ENCODE peak calls at places on chromosomes 13 and 19, in five cellular contexts. G is right atrium auricular region; I is activated CD4-positive, alpha-beta T cell treated with anti-CD3 and anti-CD28 coated beads for 1 hour; E is heart right ventricle; R is RWPE1. O is an unnamed sample.

GRCh38 chr19:41001243-41001971 is 10.3 kb downstream of the CYP2B6 start:
- DNase-seq in I (no peak), R (no peak), G (no peak), E (no peak), O (peak)

GRCh38 chr13:66618702-66619101 is 611.4 kb downstream of the PCDH9 start:
- DNase-seq in E (no peak), R (peak), G (no peak), I (no peak), O (peak)

GRCh38 chr13:84607614-84608013 is 725.3 kb upstream of the SLITRK1 start:
- DNase-seq in G (no peak), I (no peak), E (no peak), R (peak), O (no peak)

GRCh38 chr19:11194657-11195056 is 2.7 kb downstream of the KANK2 start:
- DNase-seq in I (no peak), R (no peak), G (no peak), E (no peak), O (no peak)

GRCh38 chr19:47272448-47273312 is 2.0 kb upstream of the INAFM1 start:
- DNase-seq in I (no peak), R (no peak), E (peak), G (peak), O (peak)

GRCh38 chr13:25095862-25096453 is at the start of gene PABPC3:
- DNase-seq in G (no peak), I (no peak), E (no peak), R (no peak), O (peak)

GRCh38 chr13:30696278-30697176 is 38.8 kb upstream of the ALOX5AP start:
- DNase-seq in R (no peak), G (peak), E (peak), I (no peak), O (no peak)

GRCh38 chr19:45474191-45474940 is 6.6 kb downstream of the FOSB start:
- DNase-seq in E (no peak), I (no peak), R (no peak), G (no peak), O (peak)

GRCh38 chr13:37194428-37194861 is 89.0 kb upstream of the CSNK1A1L start:
- DNase-seq in I (no peak), R (peak), E (no peak), G (no peak), O (no peak)

GRCh38 chr19:19372656-19373416 is 32.6 kb upstream of the GATAD2A start:
- DNase-seq in I (no peak), R (peak), G (peak), E (peak), O (peak)

GRCh38 chr13:74550039-74550438 is 415.8 kb upstream of the KLF12 start:
- DNase-seq in I (no peak), R (no peak), E (no peak), G (no peak), O (peak)

GRCh38 chr19:54294539-54294938 is 13.6 kb upstream of the LILRB2 start:
- DNase-seq in E (no peak), I (no peak), R (no peak), G (no peak), O (no peak)

GRCh38 chr19:29878973-29879654 is 62.9 kb upstream of the URI1 start:
- DNase-seq in G (no peak), E (no peak), I (no peak), R (peak), O (peak)

GRCh38 chr13:73451120-73452029 is 392.6 kb downstream of the KLF5 start:
- DNase-seq in E (no peak), R (no peak), G (no peak), I (no peak), O (no peak)

GRCh38 chr19:38395381-38396127 is 7.1 kb downstream of the SPRED3 start:
- DNase-seq in G (no peak), I (peak), R (no peak), E (no peak), O (no peak)

GRCh38 chr19:2483084-2483483 is 7.2 kb downstream of the GADD45B start:
- DNase-seq in E (no peak), R (no peak), G (no peak), I (no peak), O (no peak)

GRCh38 chr19:19275166-19275565 is 2.1 kb upstream of the TM6SF2 start:
- DNase-seq in E (no peak), I (no peak), R (no peak), G (no peak), O (no peak)

GRCh38 chr19:409515-410242 is 732 bp upstream of the C2CD4C start:
- DNase-seq in E (no peak), G (no peak), I (no peak), R (no peak), O (no peak)

GRCh38 chr13:109389456-109389855 is 396.9 kb downstream of the IRS2 start:
- DNase-seq in R (no peak), I (no peak), E (no peak), G (peak), O (no peak)

GRCh38 chr13:23743269-23743668 is 145.9 kb downstream of the MIPEP start:
- DNase-seq in I (no peak), G (no peak), R (no peak), E (no peak), O (peak)

GRCh38 chr19:50857366-50857765 is 2.7 kb downstream of the KLK3 start:
- DNase-seq in I (no peak), G (no peak), R (no peak), E (no peak), O (no peak)

GRCh38 chr19:22335716-22336115 is 49.5 kb downstream of the ZNF729 start:
- DNase-seq in I (no peak), G (peak), E (no peak), R (no peak), O (no peak)

GRCh38 chr13:47901451-47901850 is 99.6 kb downstream of the SUCLA2 start:
- DNase-seq in G (no peak), I (no peak), E (no peak), R (no peak), O (peak)

GRCh38 chr19:1168877-1169791 is 4.9 kb downstream of the SBNO2 start:
- DNase-seq in G (no peak), R (peak), I (no peak), E (no peak), O (peak)

GRCh38 chr19:35633727-35634440 is 5.0 kb downstream of the RBM42 start:
- DNase-seq in G (no peak), I (no peak), R (no peak), E (no peak), O (no peak)